ENCODE peak calls at places on chromosomes 3 and 15, in ten cellular contexts. One of them, this sample, is unnamed.

GRCh38 chr15:51484781-51485180 is 137.8 kb downstream of the DMXL2 start:
- DNase-seq in progenitor cell of endocrine pancreas: no peak
- DNase-seq in GM13976: no peak
- DNase-seq in fibroblast of lung: no peak
- DNase-seq in AG08395: no peak
- DNase-seq in NCI-H526: no peak
- DNase-seq in colonic mucosa: no peak
- DNase-seq in activated naive CD4-positive, alpha-beta T cell treated with anti-CD3 and anti-CD28 coated beads, Interleukin-2, amount 10 ng/mL, durations not matched to agents 7 days and 5 days: no peak
- DNase-seq in skeletal muscle cell: no peak
- DNase-seq in AG09309: no peak
- DNase-seq in this sample: no peak

GRCh38 chr3:148866261-148866660 is 1.2 kb downstream of the CPA3 start:
- DNase-seq in AG08395: peak
- DNase-seq in GM13976: no peak
- DNase-seq in colonic mucosa: no peak
- DNase-seq in skeletal muscle cell: peak
- DNase-seq in progenitor cell of endocrine pancreas: no peak
- DNase-seq in AG09309: peak
- DNase-seq in NCI-H526: no peak
- DNase-seq in fibroblast of lung: peak
- DNase-seq in activated naive CD4-positive, alpha-beta T cell treated with anti-CD3 and anti-CD28 coated beads, Interleukin-2, amount 10 ng/mL, durations not matched to agents 7 days and 5 days: no peak
- DNase-seq in this sample: peak

GRCh38 chr15:43105077-43105769 is 615 bp downstream of the UBR1 start:
- DNase-seq in colonic mucosa: peak
- DNase-seq in activated naive CD4-positive, alpha-beta T cell treated with anti-CD3 and anti-CD28 coated beads, Interleukin-2, amount 10 ng/mL, durations not matched to agents 7 days and 5 days: peak
- DNase-seq in progenitor cell of endocrine pancreas: no peak
- DNase-seq in AG09309: no peak
- DNase-seq in AG08395: peak
- DNase-seq in NCI-H526: peak
- DNase-seq in GM13976: peak
- DNase-seq in fibroblast of lung: peak
- DNase-seq in skeletal muscle cell: no peak
- DNase-seq in this sample: peak

GRCh38 chr15:57367556-57367955 is 8.7 kb upstream of the CGNL1 start:
- DNase-seq in progenitor cell of endocrine pancreas: no peak
- DNase-seq in skeletal muscle cell: no peak
- DNase-seq in colonic mucosa: no peak
- DNase-seq in activated naive CD4-positive, alpha-beta T cell treated with anti-CD3 and anti-CD28 coated beads, Interleukin-2, amount 10 ng/mL, durations not matched to agents 7 days and 5 days: no peak
- DNase-seq in AG09309: no peak
- DNase-seq in NCI-H526: no peak
- DNase-seq in GM13976: no peak
- DNase-seq in fibroblast of lung: peak
- DNase-seq in AG08395: no peak
- DNase-seq in this sample: peak

GRCh38 chr3:119276657-119277056 is 17.5 kb upstream of the ARHGAP31 start:
- DNase-seq in fibroblast of lung: no peak
- DNase-seq in progenitor cell of endocrine pancreas: no peak
- DNase-seq in AG09309: no peak
- DNase-seq in activated naive CD4-positive, alpha-beta T cell treated with anti-CD3 and anti-CD28 coated beads, Interleukin-2, amount 10 ng/mL, durations not matched to agents 7 days and 5 days: no peak
- DNase-seq in GM13976: no peak
- DNase-seq in NCI-H526: no peak
- DNase-seq in skeletal muscle cell: no peak
- DNase-seq in AG08395: no peak
- DNase-seq in colonic mucosa: no peak
- DNase-seq in this sample: no peak

GRCh38 chr3:9762871-9763270 is 6.9 kb downstream of the CAMK1 start:
- DNase-seq in GM13976: no peak
- DNase-seq in AG08395: no peak
- DNase-seq in AG09309: no peak
- DNase-seq in skeletal muscle cell: no peak
- DNase-seq in activated naive CD4-positive, alpha-beta T cell treated with anti-CD3 and anti-CD28 coated beads, Interleukin-2, amount 10 ng/mL, durations not matched to agents 7 days and 5 days: no peak
- DNase-seq in fibroblast of lung: no peak
- DNase-seq in colonic mucosa: no peak
- DNase-seq in progenitor cell of endocrine pancreas: no peak
- DNase-seq in NCI-H526: no peak
- DNase-seq in this sample: no peak

GRCh38 chr15:73403171-73403570 is 34.4 kb upstream of the HCN4 start:
- DNase-seq in colonic mucosa: no peak
- DNase-seq in AG09309: no peak
- DNase-seq in GM13976: no peak
- DNase-seq in activated naive CD4-positive, alpha-beta T cell treated with anti-CD3 and anti-CD28 coated beads, Interleukin-2, amount 10 ng/mL, durations not matched to agents 7 days and 5 days: no peak
- DNase-seq in AG08395: peak
- DNase-seq in skeletal muscle cell: no peak
- DNase-seq in fibroblast of lung: peak
- DNase-seq in progenitor cell of endocrine pancreas: no peak
- DNase-seq in NCI-H526: no peak
- DNase-seq in this sample: peak

GRCh38 chr3:11517601-11518000 is 126.1 kb downstream of the VGLL4 start:
- DNase-seq in skeletal muscle cell: no peak
- DNase-seq in activated naive CD4-positive, alpha-beta T cell treated with anti-CD3 and anti-CD28 coated beads, Interleukin-2, amount 10 ng/mL, durations not matched to agents 7 days and 5 days: no peak
- DNase-seq in colonic mucosa: no peak
- DNase-seq in NCI-H526: no peak
- DNase-seq in AG08395: no peak
- DNase-seq in GM13976: no peak
- DNase-seq in progenitor cell of endocrine pancreas: no peak
- DNase-seq in fibroblast of lung: no peak
- DNase-seq in AG09309: no peak
- DNase-seq in this sample: no peak

GRCh38 chr3:149221783-149222517 is at the start of gene CP:
- DNase-seq in fibroblast of lung: no peak
- DNase-seq in GM13976: no peak
- DNase-seq in progenitor cell of endocrine pancreas: no peak
- DNase-seq in AG09309: no peak
- DNase-seq in NCI-H526: peak
- DNase-seq in colonic mucosa: no peak
- DNase-seq in skeletal muscle cell: no peak
- DNase-seq in AG08395: no peak
- DNase-seq in activated naive CD4-positive, alpha-beta T cell treated with anti-CD3 and anti-CD28 coated beads, Interleukin-2, amount 10 ng/mL, durations not matched to agents 7 days and 5 days: no peak
- DNase-seq in this sample: peak

GRCh38 chr3:42747581-42747980 is 25.5 kb downstream of the CCDC13 start:
- DNase-seq in colonic mucosa: no peak
- DNase-seq in AG08395: no peak
- DNase-seq in GM13976: no peak
- DNase-seq in fibroblast of lung: no peak
- DNase-seq in NCI-H526: no peak
- DNase-seq in skeletal muscle cell: no peak
- DNase-seq in AG09309: no peak
- DNase-seq in progenitor cell of endocrine pancreas: no peak
- DNase-seq in activated naive CD4-positive, alpha-beta T cell treated with anti-CD3 and anti-CD28 coated beads, Interleukin-2, amount 10 ng/mL, durations not matched to agents 7 days and 5 days: peak
- DNase-seq in this sample: no peak

GRCh38 chr3:53577486-53577885 is 83.1 kb downstream of the CACNA1D start:
- DNase-seq in NCI-H526: no peak
- DNase-seq in fibroblast of lung: no peak
- DNase-seq in progenitor cell of endocrine pancreas: no peak
- DNase-seq in AG08395: no peak
- DNase-seq in colonic mucosa: no peak
- DNase-seq in skeletal muscle cell: no peak
- DNase-seq in activated naive CD4-positive, alpha-beta T cell treated with anti-CD3 and anti-CD28 coated beads, Interleukin-2, amount 10 ng/mL, durations not matched to agents 7 days and 5 days: no peak
- DNase-seq in GM13976: no peak
- DNase-seq in AG09309: no peak
- DNase-seq in this sample: no peak

GRCh38 chr3:113736548-113737089 is 9.4 kb downstream of the NAA50 start:
- DNase-seq in GM13976: peak
- DNase-seq in activated naive CD4-positive, alpha-beta T cell treated with anti-CD3 and anti-CD28 coated beads, Interleukin-2, amount 10 ng/mL, durations not matched to agents 7 days and 5 days: peak
- DNase-seq in fibroblast of lung: peak
- DNase-seq in skeletal muscle cell: no peak
- DNase-seq in progenitor cell of endocrine pancreas: no peak
- DNase-seq in AG08395: peak
- DNase-seq in colonic mucosa: no peak
- DNase-seq in NCI-H526: no peak
- DNase-seq in AG09309: peak
- DNase-seq in this sample: peak

GRCh38 chr15:39287322-39288195 is 293.3 kb upstream of the THBS1 start:
- DNase-seq in progenitor cell of endocrine pancreas: no peak
- DNase-seq in GM13976: no peak
- DNase-seq in colonic mucosa: no peak
- DNase-seq in AG08395: peak
- DNase-seq in fibroblast of lung: peak
- DNase-seq in activated naive CD4-positive, alpha-beta T cell treated with anti-CD3 and anti-CD28 coated beads, Interleukin-2, amount 10 ng/mL, durations not matched to agents 7 days and 5 days: no peak
- DNase-seq in NCI-H526: no peak
- DNase-seq in AG09309: no peak
- DNase-seq in skeletal muscle cell: no peak
- DNase-seq in this sample: peak

GRCh38 chr3:47145272-47145671 is 18.6 kb downstream of the SETD2 start:
- DNase-seq in activated naive CD4-positive, alpha-beta T cell treated with anti-CD3 and anti-CD28 coated beads, Interleukin-2, amount 10 ng/mL, durations not matched to agents 7 days and 5 days: no peak
- DNase-seq in NCI-H526: no peak
- DNase-seq in fibroblast of lung: no peak
- DNase-seq in AG09309: no peak
- DNase-seq in skeletal muscle cell: no peak
- DNase-seq in GM13976: no peak
- DNase-seq in progenitor cell of endocrine pancreas: no peak
- DNase-seq in colonic mucosa: no peak
- DNase-seq in AG08395: no peak
- DNase-seq in this sample: no peak

GRCh38 chr15:50059883-50060282 is 59.1 kb downstream of the ATP8B4 start:
- DNase-seq in skeletal muscle cell: no peak
- DNase-seq in AG09309: no peak
- DNase-seq in progenitor cell of endocrine pancreas: no peak
- DNase-seq in fibroblast of lung: no peak
- DNase-seq in NCI-H526: no peak
- DNase-seq in GM13976: no peak
- DNase-seq in AG08395: no peak
- DNase-seq in activated naive CD4-positive, alpha-beta T cell treated with anti-CD3 and anti-CD28 coated beads, Interleukin-2, amount 10 ng/mL, durations not matched to agents 7 days and 5 days: no peak
- DNase-seq in colonic mucosa: no peak
- DNase-seq in this sample: no peak